ENCODE peak calls at places on chromosomes 16 and 17, in seven cellular contexts. V, Q, A, C, L, F and X are unnamed samples.

GRCh38 chr17:67569873-67570272 is 147.9 kb upstream of the NOL11 start:
- DNase-seq in V (no peak), Q (no peak), A (no peak), C (no peak), L (no peak), F (no peak), X (no peak)

GRCh38 chr17:80899402-80900268 is 92.0 kb upstream of the CHMP6 start:
- DNase-seq in V (no peak), Q (peak), A (peak), C (peak), L (peak), F (peak), X (peak)

GRCh38 chr17:16639438-16639837 is 14.2 kb downstream of the ZNF624 start:
- DNase-seq in V (no peak), Q (no peak), A (no peak), C (no peak), L (no peak), F (no peak), X (no peak)

GRCh38 chr17:44887971-44888955 is 11.0 kb downstream of the EFTUD2 start:
- DNase-seq in V (no peak), Q (no peak), A (no peak), C (no peak), L (no peak), F (no peak), X (no peak)

GRCh38 chr16:81073560-81074330 is 3.3 kb downstream of the C16orf46 start:
- DNase-seq in V (no peak), Q (no peak), A (no peak), C (no peak), L (no peak), F (no peak), X (no peak)

GRCh38 chr17:7503521-7503920 is 19.4 kb downstream of the POLR2A start:
- DNase-seq in V (no peak), Q (no peak), A (no peak), C (no peak), L (no peak), F (no peak), X (no peak)

GRCh38 chr17:77193653-77194052 is 52.9 kb downstream of the SEC14L1 start:
- DNase-seq in V (no peak), Q (no peak), A (no peak), C (no peak), L (no peak), F (no peak), X (no peak)

GRCh38 chr17:17305282-17305801 is 2.2 kb downstream of the NT5M start:
- DNase-seq in V (no peak), Q (no peak), A (peak), C (no peak), L (peak), F (no peak), X (no peak)

GRCh38 chr16:88068476-88069396 is 117.5 kb downstream of the BANP start:
- DNase-seq in V (no peak), Q (no peak), A (no peak), C (no peak), L (no peak), F (no peak), X (no peak)

GRCh38 chr17:50272711-50273653 is 1.3 kb upstream of the TMEM92 start:
- DNase-seq in V (peak), Q (peak), A (peak), C (peak), L (peak), F (no peak), X (no peak)

GRCh38 chr16:62033065-62033464 is 3.2 kb downstream of the CDH8 start:
- DNase-seq in V (no peak), Q (no peak), A (no peak), C (no peak), L (no peak), F (no peak), X (no peak)

GRCh38 chr17:74659898-74660297 is 36.4 kb upstream of the CD300E start:
- DNase-seq in V (no peak), Q (no peak), A (no peak), C (no peak), L (no peak), F (no peak), X (no peak)

GRCh38 chr17:70776446-70776845 is 607.1 kb downstream of the KCNJ2 start:
- DNase-seq in V (no peak), Q (no peak), A (no peak), C (no peak), L (no peak), F (no peak), X (no peak)

GRCh38 chr17:19313066-19313745 is 49.3 kb downstream of the B9D1 start:
- DNase-seq in V (no peak), Q (no peak), A (no peak), C (no peak), L (no peak), F (no peak), X (no peak)